ENCODE peak calls at places on chromosomes 5 and 9, in four cellular contexts. One of them, this sample, is unnamed.
A peak's percentile ranks its signal among the peaks of the same experiment; 100 is the strongest.

GRCh38 chr5:16936150-16937022 is at the start of gene MYO10:
- DNase-seq in IMR-90: peak; percentile 80
- DNase-seq in colonic mucosa: peak; percentile 91
- DNase-seq in OCI-LY7: peak; percentile 65
- DNase-seq in this sample: peak; percentile 80

GRCh38 chr5:111234125-111234524 is 9.9 kb downstream of the CAMK4 start:
- DNase-seq in IMR-90: no peak
- DNase-seq in colonic mucosa: no peak
- DNase-seq in OCI-LY7: peak; percentile 37
- DNase-seq in this sample: no peak

GRCh38 chr9:134158753-134159392 is 5.5 kb downstream of the RNU6ATAC start:
- DNase-seq in IMR-90: no peak
- DNase-seq in colonic mucosa: no peak
- DNase-seq in OCI-LY7: no peak
- DNase-seq in this sample: no peak

GRCh38 chr9:94135222-94135621 is 51.0 kb downstream of the PTPDC1 start:
- DNase-seq in IMR-90: peak; percentile 81
- DNase-seq in colonic mucosa: no peak
- DNase-seq in OCI-LY7: no peak
- DNase-seq in this sample: no peak

GRCh38 chr9:69171049-69171448 is 3.0 kb upstream of the TJP2 start:
- DNase-seq in IMR-90: peak; percentile 86
- DNase-seq in colonic mucosa: no peak
- DNase-seq in OCI-LY7: no peak
- DNase-seq in this sample: peak; percentile 38

GRCh38 chr9:10678790-10679189 is 66.0 kb upstream of the PTPRD start:
- DNase-seq in IMR-90: peak; percentile 4
- DNase-seq in colonic mucosa: no peak
- DNase-seq in OCI-LY7: no peak
- DNase-seq in this sample: no peak

GRCh38 chr5:142549834-142550233 is 136.1 kb downstream of the FGF1 start:
- DNase-seq in IMR-90: no peak
- DNase-seq in colonic mucosa: no peak
- DNase-seq in OCI-LY7: no peak
- DNase-seq in this sample: no peak

GRCh38 chr9:131999692-132000551 is 79.7 kb downstream of the MED27 start:
- DNase-seq in IMR-90: peak; percentile 91
- DNase-seq in colonic mucosa: no peak
- DNase-seq in OCI-LY7: no peak
- DNase-seq in this sample: no peak

GRCh38 chr5:11912-12311 is 80.1 kb upstream of the PLEKHG4B start:
- DNase-seq in IMR-90: no peak
- DNase-seq in colonic mucosa: no peak
- DNase-seq in OCI-LY7: no peak
- DNase-seq in this sample: no peak

GRCh38 chr5:58681943-58682342 is 99.1 kb downstream of the RAB3C start:
- DNase-seq in IMR-90: no peak
- DNase-seq in colonic mucosa: no peak
- DNase-seq in OCI-LY7: no peak
- DNase-seq in this sample: no peak

GRCh38 chr5:121144764-121145163 is 680.7 kb downstream of the PRR16 start:
- DNase-seq in IMR-90: peak; percentile 35
- DNase-seq in colonic mucosa: no peak
- DNase-seq in OCI-LY7: no peak
- DNase-seq in this sample: no peak
- TF ChIP-seq CTCF in IMR-90: no peak
- TF ChIP-seq CTCF in colonic mucosa: no peak
- TF ChIP-seq CTCF in OCI-LY7: no peak
- TF ChIP-seq CTCF in this sample: no peak

DNA sequence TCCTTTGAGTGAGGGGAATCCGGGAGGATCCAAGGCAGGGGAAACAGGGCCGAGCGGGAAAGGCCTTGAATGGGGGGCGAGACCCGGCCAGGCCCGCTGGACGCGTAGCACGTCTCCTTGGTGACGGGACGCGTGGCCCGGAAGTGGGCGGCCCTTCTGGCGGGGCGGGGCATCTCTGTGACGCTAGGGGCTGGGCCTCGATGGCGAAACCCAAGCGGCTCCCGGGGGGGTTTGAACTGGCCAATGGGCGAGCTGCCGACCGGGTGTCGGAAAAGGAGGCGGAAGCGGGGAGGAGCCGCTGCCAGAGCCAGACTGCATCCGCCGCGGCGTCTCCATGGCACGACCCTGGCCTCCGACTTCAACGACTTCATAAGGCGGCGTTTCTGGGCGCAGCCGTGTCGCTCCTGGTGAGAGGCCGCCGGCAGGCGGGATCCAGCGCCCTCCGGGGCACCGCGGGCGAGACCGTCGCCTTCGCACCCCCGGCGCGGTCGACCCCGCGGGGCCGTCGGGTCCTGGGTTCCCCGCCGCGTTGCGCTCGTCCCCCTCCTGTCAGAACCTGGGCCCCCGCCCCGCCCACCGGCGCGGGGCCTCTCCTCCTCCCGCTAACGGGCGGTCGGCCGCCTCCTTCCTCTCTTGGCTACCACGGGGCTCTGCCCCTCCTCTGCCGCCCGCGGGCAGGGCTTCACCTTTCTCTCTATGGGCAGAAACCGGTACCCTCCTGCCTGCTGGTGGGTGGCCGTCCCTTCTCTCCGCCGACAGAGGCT is at the start of gene ODF2:
- DNase-seq in IMR-90: peak; percentile 92
- DNase-seq in colonic mucosa: peak; percentile 99
- DNase-seq in OCI-LY7: peak; percentile 98
- DNase-seq in this sample: peak; percentile 97
- TF ChIP-seq CTCF in IMR-90: no peak
- TF ChIP-seq CTCF in colonic mucosa: no peak
- TF ChIP-seq CTCF in OCI-LY7: no peak
- TF ChIP-seq CTCF in this sample: no peak

GRCh38 chr9:135924628-135925338 is 17.4 kb upstream of the CAMSAP1 start:
- DNase-seq in IMR-90: no peak
- DNase-seq in colonic mucosa: no peak
- DNase-seq in OCI-LY7: peak; percentile 33
- DNase-seq in this sample: no peak
- TF ChIP-seq CTCF in IMR-90: no peak
- TF ChIP-seq CTCF in colonic mucosa: no peak
- TF ChIP-seq CTCF in OCI-LY7: peak; percentile 68
- TF ChIP-seq CTCF in this sample: no peak

DNA sequence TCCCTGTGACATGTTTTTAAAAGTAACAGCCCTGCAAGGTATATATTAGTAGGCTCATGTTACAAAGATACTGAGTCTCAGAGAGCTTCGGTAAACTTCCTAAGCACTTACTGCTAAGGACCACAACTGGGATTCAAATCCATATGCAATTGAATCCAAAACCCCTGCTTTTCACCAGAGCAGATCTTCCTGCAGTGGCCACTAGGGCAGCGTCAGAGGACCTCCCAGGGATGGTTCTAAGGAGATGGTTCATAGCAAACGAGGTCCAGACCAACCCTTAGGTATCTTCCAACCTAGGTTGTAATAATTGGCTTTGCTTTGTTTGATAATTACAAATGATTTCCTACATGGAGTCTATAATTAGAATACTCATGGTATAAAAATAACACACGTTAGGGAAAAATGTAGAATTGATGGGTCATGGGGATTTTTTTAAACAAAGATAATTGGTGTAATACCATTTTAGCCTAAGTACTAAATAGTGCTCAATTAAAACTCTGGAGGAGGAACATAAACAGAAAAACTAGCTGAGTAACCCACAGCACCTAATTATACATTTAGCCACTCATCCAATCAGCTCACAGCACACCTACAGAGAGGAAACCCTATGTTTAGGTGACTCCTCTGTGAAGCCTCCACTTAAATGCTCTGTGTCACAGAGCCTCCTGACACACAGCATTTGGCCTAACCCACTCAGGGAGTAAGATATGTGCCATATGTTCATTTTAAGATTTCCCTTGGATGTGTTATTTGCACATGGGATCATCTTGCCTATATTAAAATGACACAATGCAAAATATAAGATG is 10.0 kb upstream of the CAST start:
- DNase-seq in IMR-90: no peak
- DNase-seq in colonic mucosa: no peak
- DNase-seq in OCI-LY7: peak; percentile 15
- DNase-seq in this sample: peak; percentile 55
- TF ChIP-seq CTCF in IMR-90: peak; percentile 31
- TF ChIP-seq CTCF in colonic mucosa: no peak
- TF ChIP-seq CTCF in OCI-LY7: peak; percentile 68
- TF ChIP-seq CTCF in this sample: peak; percentile 50

DNA sequence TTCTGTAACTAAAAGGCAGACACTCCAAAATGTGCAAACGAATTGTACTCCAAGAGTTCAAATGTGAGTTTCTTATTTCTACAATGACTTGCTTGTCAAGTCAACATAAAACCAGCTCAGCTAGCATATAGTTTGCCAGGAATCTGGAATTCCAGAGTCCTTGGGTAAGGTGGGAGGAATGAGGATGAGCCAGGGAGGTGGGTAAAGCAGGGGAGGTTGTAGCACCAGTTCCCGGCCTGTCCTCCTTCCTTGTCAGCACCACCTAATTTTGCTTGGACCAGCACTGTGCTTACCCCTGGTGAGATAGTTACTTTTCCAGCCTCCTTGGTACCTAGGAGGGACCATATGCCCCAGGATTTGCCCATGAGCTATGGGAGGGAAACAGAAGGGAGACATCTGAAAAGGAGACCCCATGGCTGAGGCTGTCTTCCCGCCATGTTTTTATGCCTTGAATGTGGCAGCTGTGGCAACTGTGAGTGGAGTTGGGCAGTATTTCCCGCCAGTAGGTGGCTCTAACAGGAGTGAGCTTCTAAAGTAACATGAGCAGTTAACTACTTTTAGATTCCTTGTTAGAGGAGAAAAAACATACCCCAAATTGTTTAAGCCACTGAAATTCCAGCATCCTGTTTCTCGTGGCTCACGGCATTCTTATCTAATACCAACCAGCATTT is 302.5 kb downstream of the TENT4A start:
- DNase-seq in IMR-90: no peak
- DNase-seq in colonic mucosa: no peak
- DNase-seq in OCI-LY7: no peak
- DNase-seq in this sample: no peak
- TF ChIP-seq CTCF in IMR-90: no peak
- TF ChIP-seq CTCF in colonic mucosa: no peak
- TF ChIP-seq CTCF in OCI-LY7: peak; percentile 43
- TF ChIP-seq CTCF in this sample: no peak

DNA sequence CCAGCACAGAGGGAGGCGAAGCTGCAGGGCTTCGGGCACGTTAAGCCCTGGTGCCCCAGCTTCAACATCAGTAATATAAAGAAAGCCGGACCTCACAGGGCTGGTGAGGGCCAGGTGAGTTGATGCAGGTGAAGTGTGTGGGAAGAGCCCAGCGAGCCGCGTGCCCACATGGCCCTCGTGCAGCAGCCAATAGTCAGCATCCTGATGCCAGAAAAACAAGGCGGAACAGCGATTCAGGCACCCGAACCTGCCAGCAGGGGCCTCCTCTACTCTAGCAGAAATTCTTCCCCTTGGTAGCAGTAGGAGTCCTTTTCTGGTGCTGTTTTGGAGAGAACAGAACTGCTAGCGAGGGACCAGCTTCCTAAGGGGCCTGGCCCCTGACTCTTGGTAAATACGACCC is 7.8 kb downstream of the MED10 start:
- DNase-seq in IMR-90: no peak
- DNase-seq in colonic mucosa: no peak
- DNase-seq in OCI-LY7: no peak
- DNase-seq in this sample: no peak
- TF ChIP-seq CTCF in IMR-90: no peak
- TF ChIP-seq CTCF in colonic mucosa: no peak
- TF ChIP-seq CTCF in OCI-LY7: no peak
- TF ChIP-seq CTCF in this sample: no peak

This sample was measured in Calu3.